ENCODE peak calls at places on chromosome 21, in ten cellular contexts. One of them, this sample, is unnamed. For H3K36me3, the result is how much of the 10 kb centered on the place peaks cover.

GRCh38 chr21:36465481-36465880 is 14.4 kb downstream of the CLDN14 start:
- DNase-seq in neural progenitor cell: no peak
- DNase-seq in spleen: peak
- DNase-seq in right lobe of liver: no peak
- DNase-seq in ovary: no peak
- DNase-seq in uterus: no peak
- DNase-seq in DND-41: no peak
- DNase-seq in left ventricle myocardium inferior: no peak
- DNase-seq in heart left ventricle: no peak
- DNase-seq in IMR-90: no peak
- DNase-seq in this sample: no peak

GRCh38 chr21:45818904-45819285 is 162.7 kb upstream of the COL6A1 start:
- DNase-seq in left ventricle myocardium inferior: no peak
- DNase-seq in spleen: no peak
- DNase-seq in IMR-90: peak
- DNase-seq in neural progenitor cell: no peak
- DNase-seq in DND-41: peak
- DNase-seq in right lobe of liver: peak
- DNase-seq in heart left ventricle: no peak
- DNase-seq in uterus: no peak
- DNase-seq in ovary: no peak
- DNase-seq in this sample: peak

GRCh38 chr21:35005825-35006224 is 43.3 kb downstream of the RUNX1 start:
- DNase-seq in uterus: no peak
- DNase-seq in heart left ventricle: no peak
- DNase-seq in spleen: no peak
- DNase-seq in right lobe of liver: no peak
- DNase-seq in neural progenitor cell: no peak
- DNase-seq in left ventricle myocardium inferior: no peak
- DNase-seq in DND-41: no peak
- DNase-seq in ovary: no peak
- DNase-seq in IMR-90: no peak
- DNase-seq in this sample: no peak

GRCh38 chr21:33362044-33362555 is 37.3 kb downstream of the IFNAR1 start:
- DNase-seq in left ventricle myocardium inferior: no peak
- DNase-seq in spleen: peak
- DNase-seq in neural progenitor cell: peak
- DNase-seq in ovary: no peak
- DNase-seq in uterus: no peak
- DNase-seq in DND-41: peak
- DNase-seq in right lobe of liver: no peak
- DNase-seq in IMR-90: no peak
- DNase-seq in heart left ventricle: no peak
- DNase-seq in this sample: no peak

GRCh38 chr21:28779914-28780313 is 212.8 kb downstream of the LTN1 start:
- DNase-seq in right lobe of liver: no peak
- DNase-seq in left ventricle myocardium inferior: no peak
- DNase-seq in uterus: no peak
- DNase-seq in neural progenitor cell: no peak
- DNase-seq in heart left ventricle: no peak
- DNase-seq in DND-41: no peak
- DNase-seq in IMR-90: no peak
- DNase-seq in spleen: no peak
- DNase-seq in ovary: no peak
- DNase-seq in this sample: no peak

GRCh38 chr21:33246506-33246905 is 16.8 kb downstream of the IFNAR2 start:
- DNase-seq in IMR-90: no peak
- DNase-seq in neural progenitor cell: no peak
- DNase-seq in spleen: no peak
- DNase-seq in uterus: no peak
- DNase-seq in left ventricle myocardium inferior: no peak
- DNase-seq in heart left ventricle: no peak
- DNase-seq in DND-41: no peak
- DNase-seq in ovary: no peak
- DNase-seq in right lobe of liver: no peak
- DNase-seq in this sample: no peak

GRCh38 chr21:45976666-45977335 is 4.8 kb upstream of the COL6A1 start:
- DNase-seq in uterus: peak
- DNase-seq in IMR-90: no peak
- DNase-seq in heart left ventricle: peak
- DNase-seq in right lobe of liver: no peak
- DNase-seq in spleen: no peak
- DNase-seq in DND-41: no peak
- DNase-seq in ovary: peak
- DNase-seq in left ventricle myocardium inferior: peak
- DNase-seq in neural progenitor cell: no peak
- DNase-seq in this sample: no peak

GRCh38 chr21:32597205-32597604 is 11.9 kb upstream of the TCP10L start:
- DNase-seq in DND-41: no peak
- DNase-seq in uterus: no peak
- DNase-seq in spleen: no peak
- DNase-seq in neural progenitor cell: no peak
- DNase-seq in heart left ventricle: no peak
- DNase-seq in left ventricle myocardium inferior: no peak
- DNase-seq in right lobe of liver: no peak
- DNase-seq in IMR-90: peak
- DNase-seq in ovary: no peak
- DNase-seq in this sample: peak

GRCh38 chr21:32056791-32057190 is 184.0 kb downstream of the HUNK start:
- DNase-seq in right lobe of liver: no peak
- DNase-seq in DND-41: no peak
- DNase-seq in uterus: no peak
- DNase-seq in IMR-90: no peak
- DNase-seq in left ventricle myocardium inferior: no peak
- DNase-seq in heart left ventricle: no peak
- DNase-seq in spleen: no peak
- DNase-seq in ovary: no peak
- DNase-seq in neural progenitor cell: peak
- DNase-seq in this sample: no peak

GRCh38 chr21:38663282-38663681 is 142.4 kb upstream of the ETS2 start:
- DNase-seq in spleen: no peak
- DNase-seq in heart left ventricle: no peak
- DNase-seq in ovary: no peak
- DNase-seq in uterus: no peak
- DNase-seq in IMR-90: no peak
- DNase-seq in left ventricle myocardium inferior: no peak
- DNase-seq in neural progenitor cell: no peak
- DNase-seq in DND-41: no peak
- DNase-seq in right lobe of liver: no peak
- DNase-seq in this sample: no peak

GRCh38 chr21:38659936-38660332 is 145.8 kb upstream of the ETS2 start:
- DNase-seq in heart left ventricle: no peak
- DNase-seq in right lobe of liver: no peak
- DNase-seq in spleen: no peak
- DNase-seq in ovary: no peak
- DNase-seq in uterus: no peak
- DNase-seq in left ventricle myocardium inferior: no peak
- DNase-seq in IMR-90: no peak
- DNase-seq in neural progenitor cell: no peak
- DNase-seq in DND-41: no peak
- DNase-seq in this sample: no peak

GRCh38 chr21:38660333-38661295 is 145.1 kb upstream of the ETS2 start:
- DNase-seq in ovary: peak
- DNase-seq in spleen: no peak
- DNase-seq in heart left ventricle: peak
- DNase-seq in right lobe of liver: peak
- DNase-seq in left ventricle myocardium inferior: peak
- DNase-seq in IMR-90: no peak
- DNase-seq in DND-41: no peak
- DNase-seq in uterus: peak
- DNase-seq in neural progenitor cell: peak
- DNase-seq in this sample: no peak

GRCh38 chr21:38662224-38662568 is 143.5 kb upstream of the ETS2 start:
- DNase-seq in right lobe of liver: no peak
- DNase-seq in spleen: no peak
- DNase-seq in left ventricle myocardium inferior: no peak
- DNase-seq in uterus: no peak
- DNase-seq in DND-41: no peak
- DNase-seq in neural progenitor cell: no peak
- DNase-seq in heart left ventricle: no peak
- DNase-seq in ovary: no peak
- DNase-seq in IMR-90: no peak
- DNase-seq in this sample: no peak

DNA sequence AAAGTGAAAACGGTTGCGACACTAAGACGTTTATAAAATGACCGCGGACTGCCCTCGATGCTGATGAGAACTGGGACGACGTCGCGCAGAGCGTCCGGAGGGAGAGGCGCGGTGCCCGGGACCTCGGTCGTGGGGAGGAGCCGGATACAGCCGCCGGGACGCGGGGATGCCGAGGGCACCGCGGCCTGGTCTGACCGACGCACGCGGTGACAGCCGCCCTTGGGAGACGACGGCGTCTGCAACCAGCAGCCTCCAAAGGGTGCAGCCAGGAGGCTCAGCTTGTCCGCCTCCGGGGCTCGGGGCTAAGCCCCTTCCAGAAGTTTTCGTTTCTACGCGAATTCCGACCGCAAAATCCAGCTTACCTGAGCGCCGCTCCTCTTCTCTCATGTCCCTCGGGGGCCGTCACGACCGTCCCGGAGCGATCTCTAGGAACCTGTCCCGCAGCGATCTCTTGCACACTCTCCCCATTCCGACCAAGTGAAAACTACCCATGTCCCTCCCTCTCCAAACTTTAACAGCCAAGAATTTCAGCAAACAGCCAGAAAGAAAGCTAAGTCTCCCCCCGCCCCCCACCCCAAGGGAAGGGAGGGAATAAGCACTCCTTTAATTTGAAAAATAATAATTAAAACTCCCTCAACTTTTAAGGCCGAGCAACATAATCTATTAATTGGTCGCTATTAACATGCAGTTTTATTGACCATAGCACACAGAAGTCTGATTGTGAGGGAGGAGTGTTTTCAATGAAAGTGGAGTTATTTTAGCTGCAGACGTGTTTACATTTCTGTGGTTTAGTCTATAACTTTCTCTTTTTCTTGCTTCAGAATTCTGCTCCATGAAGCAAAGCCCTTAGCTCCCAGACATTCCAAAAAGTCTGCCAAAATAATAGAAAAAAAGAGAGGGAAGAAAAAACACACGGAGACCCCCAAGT is 144.2 kb upstream of the ETS2 start:
- DNase-seq in DND-41: no peak
- DNase-seq in left ventricle myocardium inferior: peak
- DNase-seq in neural progenitor cell: peak
- DNase-seq in ovary: peak
- DNase-seq in uterus: peak
- DNase-seq in IMR-90: peak
- DNase-seq in heart left ventricle: peak
- DNase-seq in right lobe of liver: peak
- DNase-seq in spleen: peak
- DNase-seq in this sample: no peak
- H3K4me3 ChIP-seq in DND-41: no peak
- H3K4me3 ChIP-seq in left ventricle myocardium inferior: peak
- H3K4me3 ChIP-seq in neural progenitor cell: peak
- H3K4me3 ChIP-seq in ovary: peak
- H3K4me3 ChIP-seq in uterus: peak
- H3K4me3 ChIP-seq in IMR-90: peak
- H3K4me3 ChIP-seq in heart left ventricle: peak
- H3K4me3 ChIP-seq in right lobe of liver: peak
- H3K4me3 ChIP-seq in spleen: peak
- H3K4me3 ChIP-seq in this sample: peak

GRCh38 chr21:39224930-39225329 is 41.7 kb upstream of the PSMG1 start:
- DNase-seq in IMR-90: no peak
- DNase-seq in neural progenitor cell: no peak
- DNase-seq in left ventricle myocardium inferior: no peak
- DNase-seq in DND-41: no peak
- DNase-seq in ovary: no peak
- DNase-seq in heart left ventricle: no peak
- DNase-seq in right lobe of liver: no peak
- DNase-seq in spleen: no peak
- DNase-seq in uterus: no peak
- DNase-seq in this sample: no peak
- H3K36me3 ChIP-seq in IMR-90: under half
- H3K36me3 ChIP-seq in neural progenitor cell: under half
- H3K36me3 ChIP-seq in left ventricle myocardium inferior: half or more
- H3K36me3 ChIP-seq in DND-41: half or more
- H3K36me3 ChIP-seq in ovary: under half
- H3K36me3 ChIP-seq in heart left ventricle: half or more
- H3K36me3 ChIP-seq in right lobe of liver: under half
- H3K36me3 ChIP-seq in spleen: half or more
- H3K36me3 ChIP-seq in uterus: under half
- H3K36me3 ChIP-seq in this sample: under half

DNA sequence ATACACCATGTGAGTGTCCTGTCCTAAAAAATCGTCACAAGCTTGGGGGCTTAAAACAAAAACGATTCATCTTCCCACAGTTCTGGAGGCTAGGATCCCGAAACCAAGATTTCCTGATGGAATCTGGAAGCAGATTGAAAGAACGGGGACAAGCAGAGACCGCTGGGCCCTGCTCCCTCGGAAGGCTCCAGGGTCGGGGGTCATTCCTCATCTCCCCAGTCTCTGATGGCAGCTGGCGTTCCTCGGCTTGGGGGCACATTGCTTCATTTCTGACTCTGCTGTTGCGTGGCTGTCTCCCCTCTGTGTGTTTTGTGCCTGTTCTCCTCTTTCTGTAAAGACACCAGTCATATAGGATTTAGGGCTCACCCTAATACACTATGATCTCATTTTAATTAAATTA is 114.2 kb upstream of the TMPRSS2 start:
- DNase-seq in neural progenitor cell: no peak
- DNase-seq in IMR-90: no peak
- DNase-seq in uterus: no peak
- DNase-seq in ovary: no peak
- DNase-seq in heart left ventricle: no peak
- DNase-seq in right lobe of liver: no peak
- DNase-seq in spleen: no peak
- DNase-seq in left ventricle myocardium inferior: no peak
- DNase-seq in DND-41: no peak
- DNase-seq in this sample: no peak
- TF ChIP-seq CTCF in neural progenitor cell: no peak
- TF ChIP-seq CTCF in IMR-90: no peak
- TF ChIP-seq CTCF in uterus: no peak
- TF ChIP-seq CTCF in ovary: no peak
- TF ChIP-seq CTCF in heart left ventricle: no peak
- TF ChIP-seq CTCF in right lobe of liver: no peak
- TF ChIP-seq CTCF in spleen: no peak
- TF ChIP-seq CTCF in left ventricle myocardium inferior: no peak
- TF ChIP-seq CTCF in DND-41: no peak
- TF ChIP-seq CTCF in this sample: no peak

DNA sequence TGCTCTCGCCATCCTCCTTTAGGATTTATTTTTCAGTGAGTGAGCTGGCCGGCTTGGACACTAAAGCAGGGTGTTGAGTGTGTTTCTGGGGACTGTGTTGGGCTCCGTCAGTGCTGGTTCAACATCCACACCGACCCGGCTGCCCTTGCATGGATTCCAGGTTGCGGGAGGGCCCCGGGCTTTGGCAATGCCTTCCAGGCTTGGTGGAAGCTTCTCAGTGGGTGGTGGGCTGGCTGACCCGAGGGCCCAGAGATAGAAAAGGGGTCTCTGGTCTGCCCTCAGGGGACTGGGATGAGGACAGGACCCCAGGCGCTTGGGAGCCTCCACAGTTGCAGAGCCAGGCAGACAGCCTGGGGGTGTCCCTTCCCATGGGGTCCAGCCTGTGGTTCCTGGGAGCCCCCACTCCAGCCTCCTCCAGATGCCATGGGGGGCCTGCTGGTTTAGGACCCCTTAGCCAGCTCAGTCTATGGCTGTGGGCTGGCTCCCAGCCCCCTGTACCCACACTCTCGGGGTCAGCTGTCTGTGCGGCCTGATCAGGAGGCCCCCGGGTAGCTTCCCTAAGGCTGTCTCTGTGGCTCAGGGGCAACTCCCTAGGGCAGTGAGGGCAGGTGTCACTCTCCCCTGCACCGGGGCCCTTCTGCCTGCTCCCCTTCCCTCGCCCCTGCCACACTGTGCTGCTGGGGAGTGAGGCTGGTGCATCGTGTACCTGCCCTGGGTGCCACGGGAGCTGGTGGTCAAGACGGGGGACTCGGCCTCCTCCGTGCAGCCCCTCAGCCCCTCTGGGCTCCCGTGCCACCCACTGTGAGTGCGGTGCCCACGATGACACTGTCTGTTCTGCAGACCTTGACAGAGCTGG is 16.5 kb downstream of the PDXK start:
- DNase-seq in DND-41: no peak
- DNase-seq in neural progenitor cell: no peak
- DNase-seq in uterus: no peak
- DNase-seq in left ventricle myocardium inferior: no peak
- DNase-seq in IMR-90: no peak
- DNase-seq in right lobe of liver: no peak
- DNase-seq in spleen: no peak
- DNase-seq in ovary: no peak
- DNase-seq in heart left ventricle: no peak
- DNase-seq in this sample: no peak
- H3K4me3 ChIP-seq in DND-41: no peak
- H3K4me3 ChIP-seq in neural progenitor cell: no peak
- H3K4me3 ChIP-seq in uterus: no peak
- H3K4me3 ChIP-seq in left ventricle myocardium inferior: no peak
- H3K4me3 ChIP-seq in IMR-90: no peak
- H3K4me3 ChIP-seq in right lobe of liver: no peak
- H3K4me3 ChIP-seq in spleen: no peak
- H3K4me3 ChIP-seq in ovary: no peak
- H3K4me3 ChIP-seq in heart left ventricle: no peak
- H3K4me3 ChIP-seq in this sample: no peak